ENCODE peak calls at places on chromosomes 12 and 14, in four cellular contexts. One of them, this sample, is unnamed.

GRCh38 chr12:5242440-5242839 is 189.5 kb upstream of the NTF3 start:
- DNase-seq in GM12878: no peak
- DNase-seq in H1: no peak
- DNase-seq in HepG2: no peak
- DNase-seq in this sample: no peak

GRCh38 chr12:131024721-131025120 is 71.0 kb downstream of the ADGRD1 start:
- DNase-seq in GM12878: no peak
- DNase-seq in H1: no peak
- DNase-seq in HepG2: no peak
- DNase-seq in this sample: no peak

GRCh38 chr12:1812650-1813302 is 7.6 kb upstream of the LRTM2 start:
- DNase-seq in GM12878: no peak
- DNase-seq in H1: no peak
- DNase-seq in HepG2: peak
- DNase-seq in this sample: no peak

GRCh38 chr14:105355049-105355575 is 40.6 kb downstream of the PACS2 start:
- DNase-seq in GM12878: no peak
- DNase-seq in H1: no peak
- DNase-seq in HepG2: no peak
- DNase-seq in this sample: no peak

GRCh38 chr14:52961060-52961639 is 10.3 kb upstream of the FERMT2 start:
- DNase-seq in GM12878: peak
- DNase-seq in H1: peak
- DNase-seq in HepG2: peak
- DNase-seq in this sample: peak

GRCh38 chr12:52257074-52257551 is 17.3 kb upstream of the KRT86 start:
- DNase-seq in GM12878: no peak
- DNase-seq in H1: no peak
- DNase-seq in HepG2: no peak
- DNase-seq in this sample: no peak

GRCh38 chr12:30450226-30450625 is 245.4 kb downstream of the IPO8 start:
- DNase-seq in GM12878: no peak
- DNase-seq in H1: no peak
- DNase-seq in HepG2: no peak
- DNase-seq in this sample: no peak

GRCh38 chr12:89179983-89180382 is 172.3 kb downstream of the DUSP6 start:
- DNase-seq in GM12878: no peak
- DNase-seq in H1: no peak
- DNase-seq in HepG2: no peak
- DNase-seq in this sample: peak

GRCh38 chr12:46360908-46361666 is 11.5 kb downstream of the SLC38A2 start:
- DNase-seq in GM12878: no peak
- DNase-seq in H1: no peak
- DNase-seq in HepG2: no peak
- DNase-seq in this sample: no peak

GRCh38 chr12:30201301-30202160 is 417.8 kb upstream of the TMTC1 start:
- DNase-seq in GM12878: no peak
- DNase-seq in H1: peak
- DNase-seq in HepG2: no peak
- DNase-seq in this sample: peak

GRCh38 chr12:53746592-53747491 is 4.9 kb downstream of the CISTR start:
- DNase-seq in GM12878: peak
- DNase-seq in H1: peak
- DNase-seq in HepG2: peak
- DNase-seq in this sample: peak

GRCh38 chr12:15928345-15928744 is 17.2 kb downstream of the DERA start:
- DNase-seq in GM12878: peak
- DNase-seq in H1: no peak
- DNase-seq in HepG2: peak
- DNase-seq in this sample: no peak

GRCh38 chr12:80472912-80473500 is 29.0 kb downstream of the PTPRQ start:
- DNase-seq in GM12878: peak
- DNase-seq in H1: no peak
- DNase-seq in HepG2: peak
- DNase-seq in this sample: peak

GRCh38 chr12:118212627-118213026 is 76.7 kb downstream of the PEBP1 start:
- DNase-seq in GM12878: no peak
- DNase-seq in H1: no peak
- DNase-seq in HepG2: no peak
- DNase-seq in this sample: no peak

GRCh38 chr12:118219106-118219505 is 83.2 kb downstream of the PEBP1 start:
- DNase-seq in GM12878: no peak
- DNase-seq in H1: no peak
- DNase-seq in HepG2: no peak
- DNase-seq in this sample: no peak

DNA sequence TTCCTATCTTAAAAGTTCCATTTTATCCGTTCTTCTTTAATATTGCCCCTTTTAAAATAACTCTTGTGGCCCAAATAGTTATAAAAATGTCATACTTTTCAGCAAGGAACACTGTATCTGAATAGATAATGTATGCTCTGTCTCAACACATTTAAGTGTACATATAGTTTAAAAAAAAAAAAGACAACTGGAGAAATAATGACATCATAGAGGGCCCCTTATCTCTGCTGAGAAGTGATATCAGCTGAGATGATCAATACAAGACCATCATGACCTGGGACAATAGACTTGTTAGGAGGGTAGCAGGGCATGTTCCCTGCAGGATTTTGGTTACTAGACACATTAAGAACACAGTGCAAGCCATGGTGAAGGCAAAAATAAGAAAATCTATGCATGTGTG is 77.5 kb downstream of the PEBP1 start:
- DNase-seq in GM12878: no peak
- DNase-seq in H1: no peak
- DNase-seq in HepG2: no peak
- DNase-seq in this sample: no peak
- TF ChIP-seq TCF12 in GM12878: no peak
- TF ChIP-seq TCF12 in H1: no peak
- TF ChIP-seq TCF12 in HepG2: no peak
- TF ChIP-seq TCF12 in this sample: no peak

DNA sequence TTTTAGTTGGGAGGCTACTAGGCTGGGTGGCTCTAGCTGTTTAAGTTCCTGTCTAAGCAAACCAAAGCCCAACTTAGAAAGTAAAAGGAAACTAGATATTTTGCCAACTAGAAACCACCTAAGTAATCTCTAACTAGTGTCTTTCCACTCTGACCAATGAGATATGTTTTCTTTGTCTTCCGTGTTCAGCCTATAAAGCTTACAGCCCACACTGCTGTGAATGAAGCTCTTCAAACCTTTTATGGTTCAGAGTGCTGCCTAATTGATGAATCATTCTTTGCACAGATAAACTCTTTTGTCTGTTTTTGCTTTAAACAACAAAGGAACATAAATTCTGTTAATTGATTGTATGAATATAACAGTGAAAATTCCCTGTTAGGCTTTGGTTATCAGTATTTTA is 66.1 kb downstream of the FUT8 start:
- DNase-seq in GM12878: no peak
- DNase-seq in H1: no peak
- DNase-seq in HepG2: no peak
- DNase-seq in this sample: no peak
- TF ChIP-seq TCF12 in GM12878: no peak
- TF ChIP-seq TCF12 in H1: no peak
- TF ChIP-seq TCF12 in HepG2: no peak
- TF ChIP-seq TCF12 in this sample: no peak

DNA sequence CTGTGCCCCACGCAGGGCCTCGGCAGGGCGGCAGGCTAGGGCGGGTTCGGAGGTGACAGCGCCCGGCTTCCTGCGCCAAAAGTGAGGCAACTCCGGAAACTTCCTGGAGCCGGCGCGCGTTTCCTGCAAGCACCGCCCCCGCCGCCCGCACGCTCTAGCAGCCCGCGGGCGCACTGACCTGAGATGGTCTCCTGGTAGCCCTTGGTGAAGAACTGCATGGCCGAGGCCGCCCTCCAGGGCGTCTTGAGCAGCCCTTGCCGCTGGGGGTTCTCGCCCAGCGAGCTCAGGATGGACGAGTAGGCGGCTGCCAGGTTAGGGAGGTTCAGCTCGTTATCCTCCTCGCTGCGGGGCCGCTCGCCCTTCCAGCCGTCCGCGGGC is 494 bp downstream of the GCH1 start:
- DNase-seq in GM12878: no peak
- DNase-seq in H1: peak
- DNase-seq in HepG2: peak
- DNase-seq in this sample: peak
- TF ChIP-seq TCF12 in GM12878: no peak
- TF ChIP-seq TCF12 in H1: no peak
- TF ChIP-seq TCF12 in HepG2: no peak
- TF ChIP-seq TCF12 in this sample: no peak

DNA sequence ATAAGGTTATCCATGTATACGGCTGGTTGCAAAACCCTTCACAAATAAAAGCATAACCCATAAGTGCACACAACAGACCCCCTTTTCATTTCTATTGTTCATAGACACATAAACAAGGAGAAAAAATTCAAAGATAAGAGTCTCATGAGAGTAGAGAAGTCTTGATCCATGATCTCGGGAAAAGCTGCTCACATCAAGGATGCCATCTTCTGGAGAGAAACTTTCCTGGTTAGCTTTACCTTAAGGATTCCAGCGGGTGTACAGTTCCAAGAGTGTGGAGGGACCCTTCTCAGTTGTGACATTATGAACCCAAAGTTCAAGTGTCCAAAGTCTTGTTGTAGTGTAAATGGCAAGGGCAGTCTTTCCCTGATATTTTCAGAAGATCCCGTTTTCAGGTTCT is 144.5 kb downstream of the LLPH start:
- DNase-seq in GM12878: no peak
- DNase-seq in H1: no peak
- DNase-seq in HepG2: no peak
- DNase-seq in this sample: no peak
- TF ChIP-seq TCF12 in GM12878: no peak
- TF ChIP-seq TCF12 in H1: no peak
- TF ChIP-seq TCF12 in HepG2: no peak
- TF ChIP-seq TCF12 in this sample: no peak

DNA sequence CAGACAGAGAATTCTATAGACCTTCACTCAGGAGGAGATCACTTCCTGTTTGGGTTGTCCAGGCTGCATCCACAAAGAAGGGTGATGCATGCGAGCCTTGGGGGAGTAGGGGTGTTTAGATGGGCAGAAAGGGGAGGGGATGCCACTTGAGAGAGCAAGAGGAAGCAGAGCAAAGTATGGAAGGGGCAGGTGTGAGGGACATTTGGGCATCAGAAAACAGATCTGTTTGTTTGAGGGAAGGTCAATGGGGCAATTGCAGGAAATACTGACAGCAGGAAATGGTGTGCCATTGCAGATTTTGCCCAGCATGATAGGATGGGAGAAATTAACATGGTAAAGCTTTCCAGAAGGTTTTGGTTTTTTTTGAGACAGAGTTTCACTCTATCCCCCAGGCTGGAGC is 146.5 kb upstream of the FOXN3 start:
- DNase-seq in GM12878: no peak
- DNase-seq in H1: no peak
- DNase-seq in HepG2: no peak
- DNase-seq in this sample: no peak
- TF ChIP-seq TCF12 in GM12878: no peak
- TF ChIP-seq TCF12 in H1: no peak
- TF ChIP-seq TCF12 in HepG2: no peak
- TF ChIP-seq TCF12 in this sample: no peak

GRCh38 chr12:48851883-48852733 is at the start of gene DDX23:
- DNase-seq in GM12878: peak
- DNase-seq in H1: peak
- DNase-seq in HepG2: peak
- DNase-seq in this sample: peak
- TF ChIP-seq TCF12 in GM12878: peak
- TF ChIP-seq TCF12 in H1: no peak
- TF ChIP-seq TCF12 in HepG2: no peak
- TF ChIP-seq TCF12 in this sample: peak

GRCh38 chr12:93682846-93683261 is 5.7 kb downstream of the CRADD start:
- DNase-seq in GM12878: no peak
- DNase-seq in H1: no peak
- DNase-seq in HepG2: peak
- DNase-seq in this sample: peak

GRCh38 chr12:93676408-93677194 is 574 bp upstream of the CRADD start:
- DNase-seq in GM12878: no peak
- DNase-seq in H1: no peak
- DNase-seq in HepG2: no peak
- DNase-seq in this sample: no peak

GRCh38 chr12:93678779-93679178 is 1.6 kb downstream of the CRADD start:
- DNase-seq in GM12878: no peak
- DNase-seq in H1: no peak
- DNase-seq in HepG2: no peak
- DNase-seq in this sample: no peak

GRCh38 chr12:93677195-93678064 is at the start of gene CRADD:
- DNase-seq in GM12878: peak
- DNase-seq in H1: peak
- DNase-seq in HepG2: peak
- DNase-seq in this sample: peak

DNA sequence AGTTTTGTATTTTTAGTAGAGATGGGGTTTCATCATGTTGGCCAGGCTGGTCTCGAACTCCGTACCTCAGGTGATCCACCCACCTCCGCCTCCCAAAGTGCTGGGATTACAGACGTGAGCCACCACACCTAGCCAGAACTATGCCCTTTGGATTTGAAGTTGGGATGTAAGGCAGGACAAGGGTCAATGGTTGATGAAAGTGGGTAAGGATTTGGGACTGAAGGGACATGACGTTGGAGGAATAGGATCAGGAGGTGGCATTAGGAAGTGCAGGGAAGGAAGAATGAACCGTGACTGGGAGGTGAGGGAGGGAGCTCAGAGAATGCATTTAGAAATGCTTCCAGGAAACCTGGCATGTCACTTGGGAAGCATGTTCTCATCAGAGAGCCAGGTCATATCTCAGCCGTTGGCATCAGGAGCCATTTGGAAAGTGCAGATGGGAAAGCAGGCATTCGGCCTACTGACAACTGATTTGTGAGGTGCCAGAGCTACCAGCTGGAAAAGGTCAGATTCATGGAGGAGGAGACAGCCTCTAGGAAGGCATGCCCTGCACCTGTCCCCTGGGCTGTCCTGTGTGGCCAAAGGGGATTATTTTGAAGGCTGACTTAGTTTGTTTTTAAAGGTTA is 2.2 kb downstream of the CRADD start:
- DNase-seq in GM12878: no peak
- DNase-seq in H1: no peak
- DNase-seq in HepG2: no peak
- DNase-seq in this sample: no peak
- TF ChIP-seq TCF12 in GM12878: no peak
- TF ChIP-seq TCF12 in H1: no peak
- TF ChIP-seq TCF12 in HepG2: no peak
- TF ChIP-seq TCF12 in this sample: no peak

GRCh38 chr12:112131686-112132085 is 6.3 kb downstream of the TRAFD1 start:
- DNase-seq in GM12878: no peak
- DNase-seq in H1: no peak
- DNase-seq in HepG2: no peak
- DNase-seq in this sample: no peak
- TF ChIP-seq TCF12 in GM12878: no peak
- TF ChIP-seq TCF12 in H1: no peak
- TF ChIP-seq TCF12 in HepG2: no peak
- TF ChIP-seq TCF12 in this sample: no peak